ENCODE peak calls at places on chromosomes 13 and 19, in eight cellular contexts. J is progenitor cell of endocrine pancreas, G is stomach, L is B cell, Q is fibroblast of pulmonary artery, W is AG04449, Y is ascending aorta, A is heart right ventricle. B is an unnamed sample.

GRCh38 chr19:50173144-50173543 is 10.1 kb upstream of the IZUMO2 start:
- DNase-seq in J (no peak), G (peak), L (no peak), Q (no peak), W (no peak), Y (no peak), A (no peak), B (no peak)

GRCh38 chr19:23440207-23440606 is 44.9 kb upstream of the ZNF91 start:
- DNase-seq in J (no peak), G (no peak), L (no peak), Q (no peak), W (no peak), Y (no peak), A (no peak), B (no peak)

GRCh38 chr13:30037766-30038165 is 187.3 kb upstream of the UBL3 start:
- DNase-seq in J (no peak), G (no peak), L (no peak), Q (peak), W (no peak), Y (no peak), A (no peak), B (no peak)

GRCh38 chr13:100520936-100521765 is 67.4 kb downstream of the GGACT start:
- DNase-seq in J (no peak), G (no peak), L (no peak), Q (no peak), W (no peak), Y (no peak), A (no peak), B (no peak)

GRCh38 chr19:55146648-55147218 is 2.3 kb downstream of the TNNT1 start:
- DNase-seq in J (no peak), G (no peak), L (no peak), Q (no peak), W (no peak), Y (no peak), A (no peak), B (no peak)

GRCh38 chr19:56973713-56974553 is 133.4 kb upstream of the PEG3 start:
- DNase-seq in J (no peak), G (no peak), L (no peak), Q (no peak), W (no peak), Y (no peak), A (no peak), B (no peak)

GRCh38 chr19:10230155-10230903 is 802 bp downstream of the S1PR2 start:
- DNase-seq in J (peak), G (peak), L (peak), Q (peak), W (no peak), Y (no peak), A (peak), B (peak)

GRCh38 chr13:51276684-51277083 is 54.5 kb downstream of the FAM124A start:
- DNase-seq in J (no peak), G (no peak), L (no peak), Q (peak), W (no peak), Y (no peak), A (no peak), B (no peak)

GRCh38 chr13:49450105-49450819 is 6.2 kb downstream of the SETDB2 start:
- DNase-seq in J (no peak), G (no peak), L (no peak), Q (no peak), W (no peak), Y (no peak), A (no peak), B (no peak)

GRCh38 chr19:50482886-50483285 is 6.2 kb upstream of the GARIN5A start:
- DNase-seq in J (no peak), G (no peak), L (no peak), Q (no peak), W (no peak), Y (no peak), A (no peak), B (no peak)

GRCh38 chr13:51000576-51001260 is 91.1 kb downstream of the RNASEH2B start:
- DNase-seq in J (no peak), G (no peak), L (no peak), Q (peak), W (no peak), Y (no peak), A (peak), B (no peak)

GRCh38 chr19:39053276-39054090 is 21.1 kb upstream of the FBXO27 start:
- DNase-seq in J (no peak), G (peak), L (no peak), Q (no peak), W (no peak), Y (no peak), A (no peak), B (no peak)
- TF ChIP-seq CTCF in J (no peak), G (no peak), L (no peak), Q (no peak), W (no peak), Y (no peak), A (no peak), B (no peak)

GRCh38 chr13:20188649-20189553 is 3.8 kb downstream of the GJB2 start:
- DNase-seq in J (no peak), G (no peak), L (peak), Q (no peak), W (no peak), Y (no peak), A (no peak), B (no peak)
- TF ChIP-seq CTCF in J (peak), G (no peak), L (no peak), Q (no peak), W (no peak), Y (no peak), A (no peak), B (no peak)

DNA sequence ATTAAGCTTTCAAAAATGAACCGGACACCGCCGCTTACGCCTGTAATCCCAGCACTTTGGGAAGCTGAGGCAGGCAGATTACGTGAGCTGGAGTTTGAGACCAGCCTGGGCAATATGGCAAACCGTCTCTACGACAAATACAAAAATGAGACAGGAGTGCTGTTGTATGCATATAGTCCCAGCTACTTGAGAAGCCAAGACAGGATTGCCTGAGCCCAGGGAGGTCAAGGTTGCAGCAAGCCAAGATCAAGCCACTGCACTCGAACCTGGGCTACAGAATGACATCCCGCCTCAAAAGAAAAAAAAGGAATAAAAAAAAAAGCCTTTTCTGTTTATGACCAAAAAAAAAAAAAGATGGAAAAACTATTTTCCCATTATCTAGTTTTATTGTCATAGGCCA is 96.4 kb downstream of the RBM26 start:
- DNase-seq in J (no peak), G (no peak), L (no peak), Q (no peak), W (no peak), Y (no peak), A (no peak), B (no peak)
- TF ChIP-seq CTCF in J (no peak), G (no peak), L (no peak), Q (no peak), W (no peak), Y (no peak), A (no peak), B (no peak)

GRCh38 chr13:77019756-77020155 is 7.2 kb downstream of the FBXL3 start:
- DNase-seq in J (no peak), G (no peak), L (no peak), Q (no peak), W (no peak), Y (no peak), A (no peak), B (no peak)
- TF ChIP-seq CTCF in J (no peak), G (no peak), L (no peak), Q (no peak), W (no peak), Y (no peak), A (no peak), B (no peak)